ENCODE peak calls at places on chromosomes 1 and 21, in five cellular contexts. I is AG04450, V is fibroblast of the aortic adventitia, B is endothelial cell, E is fibroblast of lung. P is an unnamed sample.
A peak's percentile ranks its signal among the peaks of the same experiment; 100 is the strongest.

GRCh38 chr1:48688102-48688760 is 88.5 kb downstream of the BEND5 start:
- DNase-seq in E (no peak), V (no peak), I (no peak), B (no peak), P (no peak)

GRCh38 chr1:241167121-241167619 is 189.8 kb downstream of the RGS7 start:
- DNase-seq in B (no peak), V (no peak), E (no peak), I (no peak), P (no peak)

GRCh38 chr1:37482796-37483744 is 8.7 kb downstream of the ZC3H12A start:
- DNase-seq in E (no peak), V (no peak), B (no peak), I (no peak), P (no peak)

GRCh38 chr1:183847646-183848045 is 42.7 kb downstream of the RGL1 start:
- DNase-seq in V (no peak), I (no peak), B (no peak), E (no peak), P (no peak)

GRCh38 chr1:157732755-157733154 is 32.2 kb upstream of the FCRL3 start:
- DNase-seq in I (no peak), E (no peak), B (no peak), V (no peak), P (no peak)

GRCh38 chr1:162145280-162145965 is 75.9 kb downstream of the NOS1AP start:
- DNase-seq in V (no peak), I (no peak), B (no peak), E (peak; percentile 16), P (peak; percentile 25)

GRCh38 chr1:200886590-200886989 is 8.1 kb upstream of the INAVA start:
- DNase-seq in E (no peak), V (no peak), B (no peak), I (no peak), P (no peak)

GRCh38 chr1:241048558-241048957 is 308.4 kb downstream of the RGS7 start:
- DNase-seq in V (no peak), I (no peak), E (no peak), B (no peak), P (no peak)

GRCh38 chr1:150535511-150536281 is 13.5 kb upstream of the ADAMTSL4 start:
- DNase-seq in I (no peak), E (no peak), B (no peak), V (peak; percentile 59), P (no peak)

GRCh38 chr1:113958691-113959090 is 20.6 kb upstream of the OLFML3 start:
- DNase-seq in V (no peak), E (no peak), B (no peak), I (no peak), P (no peak)

GRCh38 chr1:204408074-204408507 is 3.5 kb downstream of the PPP1R15B start:
- DNase-seq in B (no peak), E (peak; percentile 78), I (no peak), V (peak; percentile 84), P (no peak)

GRCh38 chr1:23423415-23424170 is 955 bp downstream of the TCEA3 start:
- DNase-seq in B (no peak), E (no peak), V (no peak), I (no peak), P (no peak)

GRCh38 chr1:220705782-220706181 is 15.6 kb downstream of the C1orf115 start:
- DNase-seq in E (no peak), I (no peak), B (no peak), V (no peak), P (no peak)

GRCh38 chr1:54307305-54307704 is 98.9 kb downstream of the SSBP3 start:
- DNase-seq in E (no peak), I (no peak), V (no peak), B (no peak), P (no peak)

GRCh38 chr1:54311506-54311905 is 94.7 kb downstream of the SSBP3 start:
- DNase-seq in V (no peak), I (no peak), E (no peak), B (no peak), P (no peak)

GRCh38 chr1:54312874-54313316 is 93.3 kb downstream of the SSBP3 start:
- DNase-seq in I (peak; percentile 30), V (peak; percentile 83), E (peak; percentile 66), B (peak; percentile 65), P (no peak)

GRCh38 chr1:54309631-54310366 is 96.4 kb downstream of the SSBP3 start:
- DNase-seq in V (no peak), E (no peak), I (no peak), B (no peak), P (no peak)

GRCh38 chr1:54310439-54311328 is 95.5 kb downstream of the SSBP3 start:
- DNase-seq in E (peak; percentile 49), I (no peak), B (peak; percentile 86), V (peak; percentile 24), P (peak; percentile 60)
- TF ChIP-seq CTCF in E (peak; percentile 72), I (peak; percentile 58), B (peak; percentile 71), V (peak; percentile 43), P (peak; percentile 55)

GRCh38 chr1:25875154-25875855 is at the start of gene PAQR7:
- DNase-seq in I (no peak), E (peak; percentile 71), V (peak; percentile 59), B (peak; percentile 70), P (peak; percentile 56)
- TF ChIP-seq CTCF in I (peak; percentile 22), E (peak; percentile 12), V (no peak), B (no peak), P (no peak)

DNA sequence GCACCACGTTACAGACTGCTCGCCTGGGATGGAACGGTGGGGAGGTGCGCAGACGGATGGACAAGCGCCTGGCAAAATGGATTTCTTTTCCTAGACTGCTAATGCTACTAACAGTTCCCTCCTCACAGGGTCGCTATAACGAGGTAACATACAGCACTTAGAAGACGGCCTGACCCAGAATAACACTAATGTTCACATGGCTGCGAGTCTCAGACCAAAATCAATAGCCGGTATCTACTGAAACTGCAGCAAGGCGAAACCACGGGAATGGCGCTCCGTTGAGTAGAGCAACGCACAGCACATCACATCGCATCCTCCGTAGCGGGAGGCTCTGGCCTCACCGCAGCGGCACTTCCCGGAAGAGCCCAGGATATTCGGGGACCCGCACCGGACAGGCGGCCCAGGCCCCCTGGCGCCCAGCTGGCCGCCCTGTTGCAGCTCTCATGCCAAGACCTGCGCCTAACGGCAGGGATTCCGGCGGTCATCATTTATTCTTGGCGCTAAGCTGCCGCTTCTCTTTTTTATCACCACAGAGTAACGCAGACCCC is 46.6 kb downstream of the VPS26C start:
- DNase-seq in I (no peak), V (peak; percentile 61), E (peak; percentile 64), B (peak; percentile 53), P (no peak)
- TF ChIP-seq CTCF in I (peak; percentile 31), V (peak; percentile 30), E (peak; percentile 34), B (no peak), P (no peak)

DNA sequence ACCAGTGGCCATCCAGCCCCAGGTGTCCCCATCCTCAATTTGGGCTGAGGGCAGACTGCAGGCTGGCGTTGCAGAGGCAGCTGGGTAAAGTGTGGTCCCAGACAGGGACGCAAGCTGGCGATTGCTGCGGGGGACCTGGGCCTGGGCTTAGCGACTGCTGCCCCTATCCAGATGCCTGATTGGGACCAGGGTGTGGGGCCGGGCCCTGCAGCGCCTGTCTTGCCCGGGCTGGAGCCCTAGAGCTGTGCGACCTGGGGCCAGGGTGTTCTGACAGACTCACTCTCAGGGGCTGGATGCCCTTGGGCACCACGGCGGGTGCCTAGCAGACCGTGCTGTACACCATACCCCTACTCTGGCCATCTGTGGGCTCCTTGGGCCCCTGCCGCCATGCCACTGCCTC is 16.2 kb upstream of the FAAP20 start:
- DNase-seq in E (no peak), I (no peak), V (no peak), B (no peak), P (no peak)
- TF ChIP-seq CTCF in E (no peak), I (no peak), V (no peak), B (no peak), P (no peak)

GRCh38 chr1:13498553-13498952 is 15.2 kb downstream of the LRRC38 start:
- DNase-seq in B (peak; percentile 17), V (no peak), E (no peak), I (no peak), P (no peak)

GRCh38 chr1:13505020-13505419 is 8.8 kb downstream of the LRRC38 start:
- DNase-seq in I (no peak), B (no peak), V (no peak), E (no peak), P (no peak)

GRCh38 chr1:13499422-13499821 is 14.4 kb downstream of the LRRC38 start:
- DNase-seq in E (no peak), V (no peak), I (no peak), B (no peak), P (no peak)

GRCh38 chr1:13500806-13501205 is 13.0 kb downstream of the LRRC38 start:
- DNase-seq in I (no peak), B (no peak), E (no peak), V (no peak), P (no peak)
- TF ChIP-seq CTCF in I (no peak), B (no peak), E (no peak), V (no peak), P (no peak)